ENCODE peak calls at places on chromosomes 7 and 10, in ten cellular contexts. P, X, B, R, T, V, S, A, L and G are unnamed samples.

GRCh38 chr7:67786021-67786420 is 789.4 kb downstream of the TYW1 start:
- DNase-seq in P (no peak), X (no peak), B (no peak), R (no peak), T (no peak), V (no peak), S (no peak), A (no peak), L (no peak), G (no peak)

GRCh38 chr10:27474741-27475140 is 29.4 kb upstream of the RAB18 start:
- DNase-seq in P (no peak), X (no peak), B (no peak), R (no peak), T (no peak), V (no peak), S (no peak), A (no peak), L (no peak), G (no peak)

GRCh38 chr7:13414661-13415105 is 574.8 kb downstream of the ETV1 start:
- DNase-seq in P (no peak), X (no peak), B (no peak), R (no peak), T (no peak), V (no peak), S (peak; percentile 3), A (no peak), L (no peak), G (peak; percentile 60)

GRCh38 chr10:21753497-21754270 is 219.7 kb downstream of the MLLT10 start:
- DNase-seq in P (no peak), X (no peak), B (no peak), R (no peak), T (no peak), V (no peak), S (no peak), A (no peak), L (no peak), G (no peak)

GRCh38 chr7:87506243-87507180 is 31.0 kb upstream of the ABCB4 start:
- DNase-seq in P (peak; percentile 47), X (no peak), B (no peak), R (peak; percentile 25), T (peak; percentile 45), V (no peak), S (no peak), A (no peak), L (no peak), G (peak; percentile 16)

GRCh38 chr7:141752634-141753033 is 11.3 kb upstream of the TAS2R3 start:
- DNase-seq in P (no peak), X (peak; percentile 48), B (no peak), R (no peak), T (no peak), V (no peak), S (no peak), A (no peak), L (no peak), G (no peak)

GRCh38 chr7:8937204-8937603 is 503.8 kb downstream of the NXPH1 start:
- DNase-seq in P (no peak), X (no peak), B (no peak), R (no peak), T (no peak), V (no peak), S (no peak), A (no peak), L (no peak), G (no peak)

GRCh38 chr7:148712610-148713330 is 14.1 kb downstream of the CUL1 start:
- DNase-seq in P (no peak), X (no peak), B (no peak), R (no peak), T (no peak), V (no peak), S (no peak), A (no peak), L (no peak), G (no peak)

GRCh38 chr7:128829391-128830166 is 627 bp upstream of the FLNC start:
- DNase-seq in P (peak; percentile 35), X (no peak), B (no peak), R (no peak), T (no peak), V (peak; percentile 73), S (peak; percentile 63), A (no peak), L (no peak), G (peak; percentile 68)

GRCh38 chr10:74753295-74754211 is 72.8 kb upstream of the KAT6B start:
- DNase-seq in P (no peak), X (no peak), B (no peak), R (no peak), T (no peak), V (no peak), S (peak; percentile 53), A (no peak), L (no peak), G (no peak)

GRCh38 chr10:69088471-69088769 is 517 bp downstream of the SRGN start:
- DNase-seq in P (no peak), X (no peak), B (no peak), R (no peak), T (no peak), V (no peak), S (no peak), A (peak; percentile 27), L (no peak), G (no peak)

GRCh38 chr10:60384708-60385398 is 4.8 kb downstream of the ANK3 start:
- DNase-seq in P (peak; percentile 72), X (no peak), B (no peak), R (no peak), T (peak; percentile 27), V (no peak), S (no peak), A (no peak), L (no peak), G (no peak)

GRCh38 chr10:26216949-26217395 is 398 bp downstream of the GAD2 start:
- DNase-seq in P (no peak), X (no peak), B (no peak), R (no peak), T (peak; percentile 29), V (no peak), S (no peak), A (no peak), L (no peak), G (no peak)

GRCh38 chr7:110918949-110919548 is 171.9 kb upstream of the LRRN3 start:
- DNase-seq in P (no peak), X (no peak), B (no peak), R (no peak), T (no peak), V (no peak), S (no peak), A (no peak), L (no peak), G (no peak)

GRCh38 chr10:75803816-75804576 is 372.6 kb downstream of the LRMDA start:
- DNase-seq in P (no peak), X (no peak), B (no peak), R (no peak), T (peak; percentile 58), V (no peak), S (no peak), A (no peak), L (no peak), G (no peak)

GRCh38 chr7:2539031-2540028 is 16.0 kb downstream of the BRAT1 start:
- DNase-seq in P (no peak), X (no peak), B (no peak), R (no peak), T (no peak), V (peak; percentile 25), S (no peak), A (no peak), L (peak; percentile 67), G (no peak)

GRCh38 chr7:1646957-1647891 is 22.9 kb upstream of the ELFN1 start:
- DNase-seq in P (no peak), X (no peak), B (no peak), R (no peak), T (peak; percentile 67), V (peak; percentile 68), S (no peak), A (no peak), L (no peak), G (no peak)

GRCh38 chr7:94062372-94062771 is 58.2 kb upstream of the BET1 start:
- DNase-seq in P (no peak), X (no peak), B (no peak), R (no peak), T (no peak), V (no peak), S (no peak), A (no peak), L (no peak), G (no peak)

GRCh38 chr10:64529003-64529350 is 1007.8 kb downstream of the REEP3 start:
- DNase-seq in P (no peak), X (no peak), B (no peak), R (no peak), T (no peak), V (no peak), S (no peak), A (no peak), L (no peak), G (no peak)

GRCh38 chr7:80783688-80784327 is 135.0 kb downstream of the SEMA3C start:
- DNase-seq in P (peak; percentile 0), X (no peak), B (no peak), R (no peak), T (no peak), V (no peak), S (no peak), A (no peak), L (no peak), G (no peak)

GRCh38 chr10:33337335-33337854 is 2.9 kb upstream of the NRP1 start:
- DNase-seq in P (no peak), X (no peak), B (no peak), R (peak; percentile 32), T (peak; percentile 51), V (peak; percentile 40), S (peak; percentile 29), A (no peak), L (no peak), G (peak; percentile 81)

GRCh38 chr10:121975295-121976086 is 474 bp upstream of the NSMCE4A start:
- DNase-seq in P (no peak), X (no peak), B (no peak), R (peak; percentile 65), T (peak; percentile 52), V (no peak), S (no peak), A (no peak), L (no peak), G (no peak)

GRCh38 chr7:95396136-95397032 is at the start of gene PON3:
- DNase-seq in P (peak; percentile 55), X (peak; percentile 39), B (no peak), R (no peak), T (no peak), V (peak; percentile 47), S (no peak), A (no peak), L (no peak), G (no peak)

GRCh38 chr7:28020302-28020940 is 160.2 kb downstream of the JAZF1 start:
- DNase-seq in P (peak; percentile 82), X (peak; percentile 74), B (no peak), R (peak; percentile 86), T (peak; percentile 93), V (peak; percentile 60), S (peak; percentile 86), A (peak; percentile 6), L (no peak), G (peak; percentile 78)

GRCh38 chr7:40300146-40300655 is 165.4 kb downstream of the SUGCT start:
- DNase-seq in P (no peak), X (no peak), B (no peak), R (no peak), T (no peak), V (no peak), S (no peak), A (no peak), L (no peak), G (no peak)

GRCh38 chr10:102624751-102625330 is 19.4 kb upstream of the TRIM8 start:
- DNase-seq in P (no peak), X (no peak), B (no peak), R (no peak), T (no peak), V (no peak), S (no peak), A (no peak), L (no peak), G (peak; percentile 72)

GRCh38 chr10:78831001-78831400 is 237.8 kb upstream of the ZMIZ1 start:
- DNase-seq in P (no peak), X (no peak), B (no peak), R (no peak), T (no peak), V (no peak), S (no peak), A (no peak), L (no peak), G (no peak)

GRCh38 chr7:140889150-140889549 is 35.6 kb downstream of the BRAF start:
- DNase-seq in P (no peak), X (no peak), B (no peak), R (no peak), T (no peak), V (no peak), S (no peak), A (no peak), L (no peak), G (no peak)